ENCODE peak calls at places on chromosome 5, in nine cellular contexts. H, J, B, Q, U, A, T, D and C are unnamed samples.

GRCh38 chr5:124527220-124527991 is 219.0 kb downstream of the ZNF608 start:
- DNase-seq in H (no peak), J (no peak), B (no peak), Q (peak), U (no peak), A (no peak), T (no peak), D (peak), C (no peak)

GRCh38 chr5:65808818-65809217 is 86.8 kb downstream of the NLN start:
- DNase-seq in H (no peak), J (peak), B (no peak), Q (no peak), U (no peak), A (no peak), T (no peak), D (no peak), C (no peak)

GRCh38 chr5:1008451-1009358 is at the start of gene NKD2:
- DNase-seq in H (no peak), J (peak), B (peak), Q (peak), U (no peak), A (peak), T (no peak), D (no peak), C (peak)

GRCh38 chr5:81067406-81067805 is 107.2 kb downstream of the RASGRF2 start:
- DNase-seq in H (no peak), J (no peak), B (no peak), Q (no peak), U (no peak), A (no peak), T (no peak), D (no peak), C (no peak)

GRCh38 chr5:154197801-154198461 is 7.4 kb downstream of the GALNT10 start:
- DNase-seq in H (no peak), J (peak), B (peak), Q (no peak), U (no peak), A (peak), T (peak), D (peak), C (no peak)

GRCh38 chr5:109987970-109988369 is 298.2 kb downstream of the MAN2A1 start:
- DNase-seq in H (no peak), J (no peak), B (no peak), Q (no peak), U (no peak), A (no peak), T (no peak), D (no peak), C (no peak)

GRCh38 chr5:155389498-155389897 is 375.9 kb downstream of the KIF4B start:
- DNase-seq in H (no peak), J (no peak), B (no peak), Q (no peak), U (no peak), A (no peak), T (no peak), D (no peak), C (no peak)

GRCh38 chr5:72248352-72249032 is 71.5 kb downstream of the MRPS27 start:
- DNase-seq in H (peak), J (peak), B (no peak), Q (no peak), U (peak), A (no peak), T (no peak), D (no peak), C (no peak)

GRCh38 chr5:172453986-172454354 is 355 bp downstream of the SH3PXD2B start:
- DNase-seq in H (no peak), J (peak), B (no peak), Q (peak), U (peak), A (no peak), T (no peak), D (no peak), C (no peak)

GRCh38 chr5:149915392-149916260 is 29.0 kb downstream of the PDE6A start:
- DNase-seq in H (no peak), J (no peak), B (no peak), Q (no peak), U (no peak), A (no peak), T (no peak), D (no peak), C (no peak)

GRCh38 chr5:94830520-94830919 is 212.1 kb downstream of the SLF1 start:
- DNase-seq in H (no peak), J (peak), B (no peak), Q (peak), U (no peak), A (no peak), T (no peak), D (no peak), C (no peak)

GRCh38 chr5:42993516-42994284 is 46.4 kb downstream of the ANXA2R start:
- DNase-seq in H (peak), J (peak), B (peak), Q (peak), U (no peak), A (peak), T (no peak), D (no peak), C (no peak)

GRCh38 chr5:56640763-56641406 is 174.5 kb upstream of the MAP3K1 start:
- DNase-seq in H (no peak), J (no peak), B (no peak), Q (no peak), U (peak), A (no peak), T (no peak), D (no peak), C (no peak)

GRCh38 chr5:10485142-10485795 is 43.6 kb downstream of the ROPN1L start:
- DNase-seq in H (peak), J (peak), B (no peak), Q (no peak), U (no peak), A (peak), T (no peak), D (peak), C (no peak)

GRCh38 chr5:140336388-140336787 is 10.0 kb downstream of the HBEGF start:
- DNase-seq in H (no peak), J (no peak), B (no peak), Q (no peak), U (no peak), A (no peak), T (no peak), D (no peak), C (no peak)